ENCODE peak calls at places on chromosome 12, in eight cellular contexts. D, F, W, U, E, G, X and I are unnamed samples.

GRCh38 chr12:55681142-55682077 is 26.3 kb downstream of the ITGA7 start:
- DNase-seq in F (peak), E (peak), W (peak), G (peak), D (peak), U (no peak), X (peak), I (no peak)

GRCh38 chr12:2544213-2544612 is 250.6 kb upstream of the FKBP4 start:
- DNase-seq in F (no peak), E (no peak), X (no peak), G (no peak), W (no peak), U (no peak), D (no peak), I (no peak)

GRCh38 chr12:57477710-57478681 is 1.7 kb downstream of the ARHGAP9 start:
- DNase-seq in F (no peak), W (no peak), U (no peak), G (no peak), D (no peak), E (no peak), X (no peak), I (no peak)

GRCh38 chr12:3152013-3152412 is 74.8 kb downstream of the TSPAN9 start:
- DNase-seq in W (peak), E (no peak), G (peak), D (no peak), U (no peak), F (peak), X (no peak), I (no peak)

GRCh38 chr12:93602897-93603668 is 30.6 kb downstream of the SOCS2 start:
- DNase-seq in W (no peak), G (no peak), X (no peak), D (no peak), F (no peak), U (no peak), E (no peak), I (no peak)

GRCh38 chr12:51891843-51892242 is 3.9 kb downstream of the ANKRD33 start:
- DNase-seq in F (no peak), W (no peak), E (no peak), G (no peak), X (no peak), U (no peak), D (no peak), I (no peak)

GRCh38 chr12:47903927-47904646 is 707 bp downstream of the VDR start:
- DNase-seq in X (no peak), D (peak), F (peak), W (peak), E (peak), G (no peak), U (no peak), I (peak)

GRCh38 chr12:57080855-57081254 is 2.3 kb upstream of the NEMP1 start:
- DNase-seq in E (no peak), X (no peak), U (no peak), G (no peak), F (no peak), W (no peak), D (no peak), I (no peak)

GRCh38 chr12:110689601-110690430 is 901 bp upstream of the HVCN1 start:
- DNase-seq in F (peak), W (no peak), D (peak), G (peak), U (peak), E (no peak), X (no peak), I (no peak)

GRCh38 chr12:18345021-18345735 is 83.9 kb downstream of the PIK3C2G start:
- DNase-seq in D (no peak), X (no peak), W (no peak), G (no peak), E (no peak), F (no peak), U (no peak), I (no peak)

GRCh38 chr12:91357381-91357780 is 174.8 kb upstream of the DCN start:
- DNase-seq in G (no peak), W (no peak), F (no peak), U (no peak), D (no peak), X (no peak), E (no peak), I (no peak)